ENCODE peak calls at places on chromosomes 4 and X, in six cellular contexts. F, Z, K, M, Y and H are unnamed samples.

GRCh38 chrX:154834562-154834961 is at the start of gene SMIM9:
- DNase-seq in Z (no peak), M (no peak), F (no peak), Y (peak; percentile 8), K (no peak), H (no peak)

GRCh38 chr4:23837366-23837765 is 52.5 kb downstream of the PPARGC1A start:
- DNase-seq in K (no peak), M (no peak), Y (no peak), Z (no peak), F (no peak), H (no peak)

GRCh38 chrX:117407449-117408170 is 709.0 kb downstream of the KLHL13 start:
- DNase-seq in Z (no peak), Y (no peak), F (no peak), K (no peak), M (no peak), H (no peak)

GRCh38 chrX:124256209-124256608 is 76.3 kb upstream of the TEX13D start:
- DNase-seq in Y (no peak), Z (no peak), M (no peak), K (no peak), F (no peak), H (no peak)

GRCh38 chr4:3031357-3032064 is 42.8 kb downstream of the HTT-AS start:
- DNase-seq in F (no peak), M (no peak), K (no peak), Z (no peak), Y (no peak), H (no peak)

GRCh38 chrX:72666451-72666850 is 47.7 kb downstream of the PHKA1 start:
- DNase-seq in M (no peak), K (no peak), Z (no peak), Y (no peak), F (no peak), H (no peak)

GRCh38 chrX:96181571-96181970 is 503.1 kb upstream of the DIAPH2 start:
- DNase-seq in F (no peak), Z (no peak), M (no peak), Y (no peak), K (no peak), H (no peak)

GRCh38 chrX:69324851-69325250 is 159.6 kb upstream of the PJA1 start:
- DNase-seq in M (peak; percentile 1), K (no peak), F (no peak), Z (no peak), Y (no peak), H (no peak)

GRCh38 chr4:43048570-43048969 is 156.1 kb downstream of the GRXCR1 start:
- DNase-seq in Z (no peak), K (no peak), M (no peak), Y (no peak), F (peak; percentile 5), H (no peak)

GRCh38 chr4:84837751-84838150 is 128.7 kb downstream of the WDFY3 start:
- DNase-seq in Z (no peak), F (no peak), M (no peak), K (no peak), Y (no peak), H (no peak)

GRCh38 chr4:171846232-171846631 is 33.0 kb downstream of the GALNTL6 start:
- DNase-seq in F (peak; percentile 56), Z (peak; percentile 42), K (peak; percentile 82), Y (peak; percentile 31), M (peak; percentile 17), H (peak; percentile 84)

GRCh38 chrX:821311-822178 is 191.0 kb downstream of the SHOX start:
- DNase-seq in Z (no peak), M (no peak), Y (no peak), K (no peak), F (no peak), H (no peak)

GRCh38 chrX:104566921-104567501 is 1.0 kb downstream of the IL1RAPL2 start:
- DNase-seq in Z (no peak), F (no peak), Y (no peak), M (no peak), K (peak; percentile 44), H (peak; percentile 17)

GRCh38 chrX:104564335-104564734 is 1.7 kb upstream of the IL1RAPL2 start:
- DNase-seq in F (no peak), Z (no peak), M (no peak), K (no peak), Y (no peak), H (no peak)

GRCh38 chrX:104564921-104565703 is 887 bp upstream of the IL1RAPL2 start:
- DNase-seq in K (no peak), Z (no peak), F (no peak), Y (no peak), M (no peak), H (no peak)

GRCh38 chrX:104567506-104567905 is 1.5 kb downstream of the IL1RAPL2 start:
- DNase-seq in K (no peak), F (no peak), Z (no peak), M (no peak), Y (no peak), H (no peak)

DNA sequence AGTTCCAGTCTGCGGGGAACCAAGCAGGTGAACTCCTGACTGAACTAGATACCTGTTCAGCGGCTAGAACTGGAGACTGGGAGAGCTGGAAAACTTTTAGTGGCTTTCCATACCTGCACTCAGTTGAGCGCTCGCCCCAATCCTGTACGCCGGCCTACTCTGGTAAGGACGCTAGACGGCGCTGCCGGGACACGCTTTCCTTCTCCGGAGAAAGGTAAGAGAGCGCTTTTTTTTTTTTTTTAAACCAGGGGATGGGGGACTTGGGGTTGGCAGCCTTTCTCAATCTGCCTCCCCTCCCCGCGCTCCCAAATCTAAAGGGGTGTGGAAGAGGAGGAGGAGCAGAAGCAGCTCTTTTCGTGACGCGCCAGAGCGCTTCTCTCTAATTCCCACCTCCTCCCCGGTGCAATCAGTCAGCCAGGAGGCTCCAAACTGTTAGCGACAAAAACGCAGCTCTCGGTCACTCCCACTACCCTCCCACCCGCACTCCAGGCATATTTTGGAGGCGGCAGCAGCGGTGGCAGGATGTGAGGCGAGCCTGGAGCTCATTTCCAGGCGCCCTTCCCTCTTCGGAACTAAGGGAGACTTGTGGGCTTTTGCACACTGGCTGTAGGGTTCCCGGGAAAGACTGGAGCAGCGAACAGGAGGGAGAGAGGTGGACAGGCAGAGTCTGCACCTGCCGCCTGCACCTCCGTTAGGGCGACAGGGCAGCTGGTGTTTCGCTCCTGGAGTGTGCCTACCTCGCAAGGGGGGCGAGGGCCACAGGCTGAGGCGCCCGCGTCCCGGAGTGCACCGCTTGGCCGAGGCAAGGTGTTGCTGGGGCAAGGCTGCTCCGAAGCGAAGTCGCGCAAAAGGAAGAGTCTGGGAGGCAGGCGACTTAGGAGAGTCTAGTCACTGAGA is at the start of gene IL1RAPL2:
- DNase-seq in F (peak; percentile 81), K (peak; percentile 70), M (peak; percentile 23), Z (no peak), Y (peak; percentile 8), H (peak; percentile 79)
- TF ChIP-seq SP1 in F (no peak), K (no peak), M (no peak), Z (no peak), Y (no peak), H (no peak)

GRCh38 chr4:13445841-13446790 is 38.0 kb downstream of the RAB28 start:
- DNase-seq in M (no peak), Z (no peak), K (peak; percentile 82), Y (no peak), F (no peak), H (peak; percentile 64)
- TF ChIP-seq SP1 in M (no peak), Z (no peak), K (peak; percentile 66), Y (no peak), F (no peak), H (no peak)

GRCh38 chr4:110589297-110589696 is 33.6 kb downstream of the PITX2 start:
- DNase-seq in Y (no peak), K (no peak), F (no peak), Z (no peak), M (no peak), H (no peak)
- TF ChIP-seq SP1 in Y (no peak), K (no peak), F (no peak), Z (no peak), M (no peak), H (no peak)

GRCh38 chrX:55486736-55487135 is 2.9 kb downstream of the USP51 start:
- DNase-seq in K (no peak), Y (no peak), F (no peak), M (no peak), Z (no peak), H (no peak)
- TF ChIP-seq SP1 in K (no peak), Y (no peak), F (no peak), M (no peak), Z (no peak), H (no peak)

DNA sequence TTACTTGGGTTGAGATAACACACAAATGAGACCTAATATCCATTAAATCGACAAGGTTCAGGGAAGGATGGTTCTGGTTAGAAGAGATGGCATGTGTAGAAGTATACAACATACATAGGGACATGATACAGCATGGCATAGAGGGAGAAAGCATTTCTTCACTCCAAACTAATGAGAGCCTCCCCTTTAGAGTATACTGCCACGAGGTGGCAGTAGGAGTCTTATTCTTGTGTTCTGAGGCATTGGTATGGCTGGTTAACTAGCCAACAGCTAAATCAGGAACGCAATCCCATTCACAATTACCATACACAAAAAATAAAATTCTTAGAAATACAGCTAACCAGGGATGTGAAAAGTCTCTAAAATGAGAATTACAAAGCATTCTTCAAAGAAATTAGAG is 29.1 kb upstream of the TRO start:
- DNase-seq in M (peak; percentile 16), Y (peak; percentile 21), F (peak; percentile 29), K (no peak), Z (peak; percentile 23), H (no peak)
- TF ChIP-seq SP1 in M (no peak), Y (no peak), F (no peak), K (no peak), Z (no peak), H (no peak)